ENCODE peak calls at places on chromosomes 4 and X, in six cellular contexts. D is ovary, C is IMR-90, U is upper lobe of left lung, I is stomach, F is esophagus squamous epithelium. E is an unnamed sample.

GRCh38 chrX:97398030-97398551 is 514.4 kb downstream of the RPA4 start:
- DNase-seq in D (no peak), C (peak; percentile 30), U (no peak), I (no peak), F (no peak), E (no peak)

GRCh38 chr4:20618010-20618409 is 82.2 kb upstream of the PACRGL start:
- DNase-seq in D (peak; percentile 19), C (no peak), U (peak; percentile 29), I (no peak), F (no peak), E (peak; percentile 87)

GRCh38 chrX:20252392-20253231 is 14.1 kb downstream of the RPS6KA3 start:
- DNase-seq in D (no peak), C (peak; percentile 45), U (peak; percentile 69), I (peak; percentile 72), F (no peak), E (peak; percentile 91)

GRCh38 chrX:42176790-42177189 is 253.4 kb upstream of the CASK start:
- DNase-seq in D (no peak), C (no peak), U (no peak), I (no peak), F (no peak), E (no peak)

GRCh38 chr4:168741281-168742173 is 244.7 kb downstream of the PALLD start:
- DNase-seq in D (no peak), C (no peak), U (peak; percentile 44), I (no peak), F (no peak), E (no peak)

GRCh38 chr4:2289311-2289954 is 27.5 kb upstream of the MXD4 start:
- DNase-seq in D (no peak), C (no peak), U (peak; percentile 8), I (no peak), F (no peak), E (peak; percentile 82)

GRCh38 chr4:22170353-22170752 is 221.8 kb upstream of the KCNIP4 start:
- DNase-seq in D (no peak), C (peak; percentile 60), U (no peak), I (no peak), F (no peak), E (no peak)

GRCh38 chrX:113400193-113400704 is 559.6 kb upstream of the AMOT start:
- DNase-seq in D (no peak), C (no peak), U (no peak), I (no peak), F (no peak), E (no peak)

GRCh38 chr4:4477391-4477790 is 64.5 kb downstream of the STX18 start:
- DNase-seq in D (no peak), C (no peak), U (no peak), I (no peak), F (no peak), E (no peak)

GRCh38 chr4:127268367-127268766 is 364.4 kb upstream of the INTU start:
- DNase-seq in D (no peak), C (no peak), U (no peak), I (no peak), F (no peak), E (no peak)

GRCh38 chrX:23944234-23944633 is 36.4 kb downstream of the CXorf58 start:
- DNase-seq in D (no peak), C (no peak), U (no peak), I (no peak), F (no peak), E (no peak)

GRCh38 chr4:7045961-7046921 is 3.1 kb downstream of the TADA2B start:
- DNase-seq in D (no peak), C (no peak), U (no peak), I (no peak), F (no peak), E (no peak)

GRCh38 chr4:53693408-53693807 is 102.1 kb upstream of the LNX1 start:
- DNase-seq in D (no peak), C (peak; percentile 38), U (no peak), I (no peak), F (no peak), E (no peak)

GRCh38 chr4:26208237-26208985 is 112.4 kb upstream of the RBPJ start:
- DNase-seq in D (no peak), C (no peak), U (no peak), I (no peak), F (no peak), E (no peak)

GRCh38 chr4:55001538-55001937 is 123.9 kb downstream of the KDR start:
- DNase-seq in D (no peak), C (no peak), U (no peak), I (no peak), F (no peak), E (no peak)

GRCh38 chrX:70422886-70423336 is at the start of gene GDPD2:
- DNase-seq in D (no peak), C (no peak), U (no peak), I (peak; percentile 39), F (no peak), E (no peak)

GRCh38 chrX:47514553-47515235 is 31.7 kb upstream of the ZNF41 start:
- DNase-seq in D (no peak), C (peak; percentile 46), U (no peak), I (no peak), F (no peak), E (no peak)

GRCh38 chr4:157702821-157703220 is 470.0 kb downstream of the GASK1B start:
- DNase-seq in D (no peak), C (no peak), U (no peak), I (no peak), F (no peak), E (no peak)

GRCh38 chr4:81724925-81725329 is 253.2 kb upstream of the RASGEF1B start:
- DNase-seq in D (no peak), C (no peak), U (peak; percentile 75), I (peak; percentile 65), F (no peak), E (peak; percentile 94)

GRCh38 chr4:5032825-5033224 is 13.6 kb upstream of the CYTL1 start:
- DNase-seq in D (no peak), C (no peak), U (no peak), I (no peak), F (no peak), E (no peak)

GRCh38 chr4:152100378-152101201 is 339.8 kb upstream of the GATB start:
- DNase-seq in D (no peak), C (no peak), U (peak; percentile 34), I (peak; percentile 37), F (no peak), E (peak; percentile 85)
- H3K4me3 ChIP-seq in D (no peak overlapping the region), C (no peak overlapping the region), U (no peak overlapping the region), I (no peak overlapping the region), F (no peak overlapping the region), E (no peak overlapping the region)

GRCh38 chrX:152830312-152831305 is at the start of the genes CETN2 and NSDHL:
- DNase-seq in D (peak; percentile 94), C (peak; percentile 93), U (peak; percentile 93), I (peak; percentile 95), F (peak; percentile 64), E (peak; percentile 92)
- TF ChIP-seq POLR2A in D (no peak), C (peak; percentile 82), U (peak; percentile 57), I (no peak), F (no peak), E (no peak)

DNA sequence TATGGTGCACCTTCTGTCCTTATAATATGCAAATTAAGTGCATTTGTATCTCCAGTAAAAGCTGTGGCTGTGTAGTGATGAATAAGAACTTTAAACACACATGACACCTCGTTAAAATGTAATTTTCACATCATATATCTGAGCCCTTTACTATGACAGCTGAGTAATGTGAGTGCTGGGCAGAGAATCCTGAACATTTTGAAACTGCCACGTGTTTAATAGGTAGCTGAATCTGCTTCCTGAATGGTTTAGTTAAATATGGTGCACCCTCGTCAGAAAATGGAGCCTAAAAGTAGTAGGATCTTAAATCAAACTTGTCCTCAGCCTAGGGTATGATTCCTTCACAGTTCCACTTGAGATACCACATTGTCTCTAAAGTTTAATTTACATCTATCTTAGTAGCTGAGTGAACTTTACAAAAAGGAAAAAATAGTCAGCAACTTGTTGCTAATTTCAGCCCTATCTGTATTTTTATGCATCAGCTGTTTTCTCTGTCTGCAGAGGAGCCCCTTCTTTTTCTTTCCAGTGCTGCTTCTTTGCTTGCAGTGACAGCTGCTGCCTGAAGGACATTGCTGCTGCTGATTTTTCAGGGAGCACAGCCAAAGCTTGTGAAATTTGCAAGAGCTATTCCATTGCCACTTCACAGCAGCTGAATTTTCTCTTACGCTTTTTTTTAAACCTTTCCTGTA is 541.0 kb downstream of the ADGRL3 start:
- DNase-seq in D (no peak), C (no peak), U (no peak), I (no peak), F (no peak), E (no peak)
- TF ChIP-seq CTCF in D (no peak), C (no peak), U (no peak), I (no peak), F (no peak), E (no peak)

GRCh38 chr4:140253556-140254027 is 99.6 kb upstream of the MAML3 start:
- DNase-seq in D (no peak), C (no peak), U (no peak), I (no peak), F (no peak), E (no peak)

GRCh38 chr4:140250989-140251552 is 97.1 kb upstream of the MAML3 start:
- DNase-seq in D (no peak), C (no peak), U (peak; percentile 62), I (no peak), F (no peak), E (no peak)

GRCh38 chr4:140251566-140251965 is 97.6 kb upstream of the MAML3 start:
- DNase-seq in D (no peak), C (no peak), U (no peak), I (no peak), F (no peak), E (no peak)

GRCh38 chr4:140252742-140253555 is 99.0 kb upstream of the MAML3 start:
- DNase-seq in D (peak; percentile 78), C (peak; percentile 56), U (peak; percentile 72), I (peak; percentile 74), F (no peak), E (peak; percentile 93)

DNA sequence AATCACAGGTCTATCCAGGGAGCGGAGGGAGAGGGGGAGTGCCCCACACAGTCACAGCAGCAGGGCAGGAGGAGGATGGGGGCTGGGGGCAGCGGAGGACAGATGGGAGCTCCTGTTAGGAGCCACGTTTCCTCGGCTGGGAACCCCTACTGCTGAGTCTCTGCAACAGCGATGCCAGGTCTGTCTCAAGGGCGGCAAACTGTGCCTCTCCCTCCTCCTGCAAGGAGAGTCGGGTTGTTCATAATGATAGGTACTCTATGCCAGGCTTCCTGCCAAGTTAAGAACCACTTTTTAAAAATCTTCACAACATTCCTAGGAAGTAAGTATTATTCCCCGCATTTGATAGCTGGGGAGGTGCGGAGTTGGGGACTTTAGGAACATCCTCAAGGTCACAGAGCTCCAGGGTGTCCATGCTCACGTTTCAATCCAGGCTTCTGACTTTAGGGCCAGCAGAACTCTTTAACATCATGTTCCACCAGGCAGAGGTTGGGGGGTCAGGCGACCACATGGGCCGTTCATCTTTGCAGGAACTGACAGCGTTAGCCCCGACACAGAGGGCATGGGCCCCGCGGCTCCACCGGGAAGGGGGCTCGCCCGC is 98.3 kb upstream of the MAML3 start:
- DNase-seq in D (peak; percentile 43), C (no peak), U (peak; percentile 68), I (peak; percentile 31), F (no peak), E (no peak)
- H3K4me3 ChIP-seq in D (peak overlapping the region; percentile 60), C (no peak overlapping the region), U (peak overlapping the region; percentile 75), I (peak overlapping the region; percentile 53), F (peak overlapping the region; percentile 76), E (peak overlapping the region; percentile 28)

E was measured in lower leg skin.